ENCODE peak calls at places on chromosomes 4 and X, in five cellular contexts. N is foreskin keratinocyte; Z is HCT116; R is left cardiac atrium; J is activated CD4-positive, CD25-positive, alpha-beta regulatory T cell treated with anti-CD3 and anti-CD28 coated beads, Interleukin-2, amount 50 U/mL, for 24 hours. L is an unnamed sample.

GRCh38 chrX:47530054-47530453 is 31.0 kb upstream of the ARAF start:
- ATAC-seq in J (no peak), N (no peak), R (no peak), Z (no peak), L (no peak)

GRCh38 chr4:101101072-101101471 is 246.3 kb downstream of the PPP3CA start:
- ATAC-seq in Z (no peak), R (no peak), N (no peak), J (no peak), L (no peak)

GRCh38 chrX:110173192-110174175 is 144.4 kb downstream of the AMMECR1 start:
- ATAC-seq in N (no peak), Z (peak), J (no peak), R (peak), L (no peak)

GRCh38 chrX:68932611-68933010 is 103.8 kb downstream of the EFNB1 start:
- ATAC-seq in J (no peak), Z (no peak), R (peak), N (no peak), L (no peak)

GRCh38 chrX:9164535-9165425 is 130.9 kb upstream of the FAM9B start:
- ATAC-seq in Z (no peak), N (peak), R (no peak), J (no peak), L (no peak)

GRCh38 chr4:173213296-173213695 is 44.7 kb downstream of the GALNT7 start:
- ATAC-seq in R (no peak), N (no peak), J (no peak), Z (no peak), L (no peak)

GRCh38 chrX:110847334-110847733 is 51.7 kb upstream of the CHRDL1 start:
- ATAC-seq in Z (peak), R (peak), N (peak), J (no peak), L (peak)

GRCh38 chrX:66731398-66731797 is 92.5 kb upstream of the EDA2R start:
- ATAC-seq in Z (no peak), R (no peak), J (no peak), N (no peak), L (peak)

GRCh38 chrX:19121898-19122640 is at the start of gene ADGRG2:
- ATAC-seq in J (no peak), N (peak), Z (no peak), R (peak), L (peak)

GRCh38 chr4:36332023-36332781 is 50.8 kb downstream of the DTHD1 start:
- ATAC-seq in Z (no peak), N (no peak), R (no peak), J (no peak), L (no peak)

GRCh38 chr4:17480530-17480929 is 31.4 kb downstream of the QDPR start:
- ATAC-seq in J (no peak), N (no peak), R (no peak), Z (no peak), L (no peak)

GRCh38 chr4:78616046-78616498 is 64.5 kb downstream of the ANXA3 start:
- ATAC-seq in R (no peak), J (no peak), N (peak), Z (no peak), L (peak)

GRCh38 chr4:33579951-33580350 is 2664.4 kb downstream of the ARAP2 start:
- ATAC-seq in N (no peak), R (no peak), J (no peak), Z (no peak), L (no peak)

GRCh38 chrX:16739574-16739973 is 20.2 kb downstream of the SYAP1 start:
- ATAC-seq in Z (no peak), N (no peak), R (no peak), J (no peak), L (no peak)

GRCh38 chr4:176277162-176277904 is 8.3 kb upstream of the ASB5 start:
- ATAC-seq in Z (peak), R (peak), N (peak), J (no peak), L (peak)

GRCh38 chr4:182589100-182589499 is 328.1 kb downstream of the DCTD start:
- ATAC-seq in J (no peak), N (no peak), R (no peak), Z (no peak), L (no peak)

GRCh38 chr4:78288327-78288726 is 231.2 kb downstream of the FRAS1 start:
- ATAC-seq in J (no peak), N (no peak), R (no peak), Z (no peak), L (peak)

GRCh38 chr4:183919173-183919572 is 14.1 kb downstream of the STOX2 start:
- ATAC-seq in J (no peak), R (peak), Z (no peak), N (no peak), L (no peak)

GRCh38 chrX:2928127-2928582 is 984 bp downstream of the ARSD start:
- ATAC-seq in Z (peak), N (no peak), J (no peak), R (peak), L (peak)

GRCh38 chr4:118557298-118557851 is 127.8 kb upstream of the METTL14 start:
- ATAC-seq in Z (no peak), J (no peak), R (no peak), N (no peak), L (no peak)

GRCh38 chr4:38315296-38315695 is 348.7 kb upstream of the KLF3 start:
- ATAC-seq in R (no peak), N (no peak), J (no peak), Z (no peak), L (no peak)

GRCh38 chr4:2492970-2493369 is 24.1 kb downstream of the RNF4 start:
- ATAC-seq in Z (no peak), J (no peak), R (no peak), N (no peak), L (no peak)

GRCh38 chr4:25043548-25043947 is 12.8 kb upstream of the LGI2 start:
- ATAC-seq in J (no peak), R (no peak), Z (no peak), N (no peak), L (no peak)

GRCh38 chrX:122783918-122784317 is 400.2 kb upstream of the GRIA3 start:
- ATAC-seq in R (no peak), Z (no peak), J (no peak), N (no peak), L (no peak)

GRCh38 chr4:26355392-26356052 is 34.7 kb downstream of the RBPJ start:
- ATAC-seq in Z (no peak), J (no peak), N (peak), R (no peak), L (peak)

GRCh38 chrX:109624641-109625311 is at the start of gene KCNE5:
- ATAC-seq in J (no peak), N (peak), R (peak), Z (no peak), L (no peak)

GRCh38 chr4:3209551-3210325 is 39.2 kb upstream of the MSANTD1 start:
- ATAC-seq in R (no peak), N (no peak), J (no peak), Z (no peak), L (no peak)

GRCh38 chr4:20193522-20193902 is 58.2 kb upstream of the SLIT2 start:
- ATAC-seq in J (no peak), R (no peak), N (no peak), Z (no peak), L (no peak)

GRCh38 chrX:2514131-2514530 is 13.4 kb upstream of the DHRSX start:
- ATAC-seq in R (no peak), N (no peak), Z (no peak), J (no peak), L (no peak)

GRCh38 chrX:101407167-101407747 is 468 bp downstream of the GLA start:
- ATAC-seq in J (no peak), R (peak), N (no peak), Z (no peak), L (peak)

GRCh38 chrX:13360146-13360545 is 40.3 kb upstream of the ATXN3L start:
- ATAC-seq in Z (no peak), R (peak), J (no peak), N (no peak), L (no peak)

GRCh38 chr4:165461176-165461835 is 82.5 kb downstream of the CPE start:
- ATAC-seq in N (no peak), Z (no peak), R (peak), J (no peak), L (peak)

GRCh38 chr4:42641155-42641554 is 15.8 kb downstream of the ATP8A1 start:
- ATAC-seq in N (no peak), Z (no peak), R (no peak), J (no peak), L (no peak)